ENCODE peak calls at places on chromosome 9, in five cellular contexts. One of them, this sample, is unnamed.

GRCh38 chr9:38689678-38690077 is 30.3 kb downstream of the FAM240B start:
- DNase-seq in neural progenitor cell: peak
- DNase-seq in PC-3: no peak
- DNase-seq in OCI-LY7: no peak
- DNase-seq in hepatocyte: peak
- DNase-seq in this sample: no peak

GRCh38 chr9:35798658-35799366 is 7.4 kb downstream of the NPR2 start:
- DNase-seq in neural progenitor cell: no peak
- DNase-seq in PC-3: peak
- DNase-seq in OCI-LY7: no peak
- DNase-seq in hepatocyte: peak
- DNase-seq in this sample: peak

GRCh38 chr9:119003218-119003617 is 366.0 kb downstream of the BRINP1 start:
- DNase-seq in neural progenitor cell: no peak
- DNase-seq in PC-3: no peak
- DNase-seq in OCI-LY7: no peak
- DNase-seq in hepatocyte: no peak
- DNase-seq in this sample: no peak

GRCh38 chr9:85040806-85041575 is 371.5 kb downstream of the NTRK2 start:
- DNase-seq in neural progenitor cell: no peak
- DNase-seq in PC-3: no peak
- DNase-seq in OCI-LY7: no peak
- DNase-seq in hepatocyte: no peak
- DNase-seq in this sample: no peak

GRCh38 chr9:75979362-75979761 is 88.9 kb downstream of the PCSK5 start:
- DNase-seq in neural progenitor cell: no peak
- DNase-seq in PC-3: no peak
- DNase-seq in OCI-LY7: peak
- DNase-seq in hepatocyte: no peak
- DNase-seq in this sample: no peak

GRCh38 chr9:2681981-2682380 is 35.3 kb upstream of the KCNV2 start:
- DNase-seq in neural progenitor cell: no peak
- DNase-seq in PC-3: no peak
- DNase-seq in OCI-LY7: no peak
- DNase-seq in hepatocyte: no peak
- DNase-seq in this sample: no peak

GRCh38 chr9:92097997-92098482 is 17.2 kb downstream of the SPTLC1 start:
- DNase-seq in neural progenitor cell: no peak
- DNase-seq in PC-3: no peak
- DNase-seq in OCI-LY7: no peak
- DNase-seq in hepatocyte: no peak
- DNase-seq in this sample: no peak

GRCh38 chr9:36623280-36623679 is 50.6 kb downstream of the MELK start:
- DNase-seq in neural progenitor cell: no peak
- DNase-seq in PC-3: peak
- DNase-seq in OCI-LY7: no peak
- DNase-seq in hepatocyte: no peak
- DNase-seq in this sample: no peak

GRCh38 chr9:76537150-76537646 is 78.2 kb downstream of the GCNT1 start:
- DNase-seq in neural progenitor cell: peak
- DNase-seq in PC-3: no peak
- DNase-seq in OCI-LY7: no peak
- DNase-seq in hepatocyte: no peak
- DNase-seq in this sample: no peak

GRCh38 chr9:38068616-38068865 is 486 bp downstream of the SHB start:
- DNase-seq in neural progenitor cell: no peak
- DNase-seq in PC-3: peak
- DNase-seq in OCI-LY7: peak
- DNase-seq in hepatocyte: peak
- DNase-seq in this sample: peak

GRCh38 chr9:72046593-72047456 is 13.6 kb downstream of the C9orf57 start:
- DNase-seq in neural progenitor cell: no peak
- DNase-seq in PC-3: no peak
- DNase-seq in OCI-LY7: no peak
- DNase-seq in hepatocyte: no peak
- DNase-seq in this sample: no peak

GRCh38 chr9:115944166-115944948 is 209.2 kb upstream of the PAPPA start:
- DNase-seq in neural progenitor cell: peak
- DNase-seq in PC-3: no peak
- DNase-seq in OCI-LY7: no peak
- DNase-seq in hepatocyte: peak
- DNase-seq in this sample: no peak

GRCh38 chr9:84397822-84398221 is 57.3 kb upstream of the SLC28A3 start:
- DNase-seq in neural progenitor cell: peak
- DNase-seq in PC-3: peak
- DNase-seq in OCI-LY7: no peak
- DNase-seq in hepatocyte: no peak
- DNase-seq in this sample: no peak

GRCh38 chr9:96038914-96039313 is 163.4 kb downstream of the ERCC6L2 start:
- DNase-seq in neural progenitor cell: no peak
- DNase-seq in PC-3: no peak
- DNase-seq in OCI-LY7: no peak
- DNase-seq in hepatocyte: no peak
- DNase-seq in this sample: no peak

GRCh38 chr9:110069326-110070248 is 138.4 kb downstream of the C9orf152 start:
- DNase-seq in neural progenitor cell: no peak
- DNase-seq in PC-3: peak
- DNase-seq in OCI-LY7: no peak
- DNase-seq in hepatocyte: no peak
- DNase-seq in this sample: no peak

GRCh38 chr9:83583151-83584014 is 39.6 kb upstream of the IDNK start:
- DNase-seq in neural progenitor cell: peak
- DNase-seq in PC-3: peak
- DNase-seq in OCI-LY7: peak
- DNase-seq in hepatocyte: peak
- DNase-seq in this sample: peak

GRCh38 chr9:131399972-131400371 is 6.1 kb downstream of the PRRC2B start:
- DNase-seq in neural progenitor cell: no peak
- DNase-seq in PC-3: no peak
- DNase-seq in OCI-LY7: no peak
- DNase-seq in hepatocyte: no peak
- DNase-seq in this sample: no peak

GRCh38 chr9:92668746-92669526 is 995 bp downstream of the IPPK start:
- DNase-seq in neural progenitor cell: peak
- DNase-seq in PC-3: peak
- DNase-seq in OCI-LY7: peak
- DNase-seq in hepatocyte: peak
- DNase-seq in this sample: peak

GRCh38 chr9:126222835-126223431 is 103.7 kb upstream of the MVB12B start:
- DNase-seq in neural progenitor cell: no peak
- DNase-seq in PC-3: no peak
- DNase-seq in OCI-LY7: no peak
- DNase-seq in hepatocyte: no peak
- DNase-seq in this sample: no peak

GRCh38 chr9:137575725-137576411 is 2.9 kb downstream of the DPH7 start:
- DNase-seq in neural progenitor cell: no peak
- DNase-seq in PC-3: no peak
- DNase-seq in OCI-LY7: peak
- DNase-seq in hepatocyte: no peak
- DNase-seq in this sample: peak

GRCh38 chr9:118059520-118060278 is 355.5 kb downstream of the TLR4 start:
- DNase-seq in neural progenitor cell: peak
- DNase-seq in PC-3: peak
- DNase-seq in OCI-LY7: peak
- DNase-seq in hepatocyte: peak
- DNase-seq in this sample: peak

GRCh38 chr9:114889802-114890224 is 40.6 kb downstream of the TNFSF8 start:
- DNase-seq in neural progenitor cell: no peak
- DNase-seq in PC-3: peak
- DNase-seq in OCI-LY7: peak
- DNase-seq in hepatocyte: no peak
- DNase-seq in this sample: peak

GRCh38 chr9:79233542-79233941 is 338.2 kb upstream of the TLE4 start:
- DNase-seq in neural progenitor cell: peak
- DNase-seq in PC-3: peak
- DNase-seq in OCI-LY7: peak
- DNase-seq in hepatocyte: peak
- DNase-seq in this sample: peak

GRCh38 chr9:6703898-6704639 is 53.7 kb upstream of the KDM4C start:
- DNase-seq in neural progenitor cell: peak
- DNase-seq in PC-3: peak
- DNase-seq in OCI-LY7: peak
- DNase-seq in hepatocyte: peak
- DNase-seq in this sample: peak

GRCh38 chr9:89614319-89614892 is 9.6 kb downstream of the GADD45G start:
- DNase-seq in neural progenitor cell: no peak
- DNase-seq in PC-3: no peak
- DNase-seq in OCI-LY7: no peak
- DNase-seq in hepatocyte: peak
- DNase-seq in this sample: no peak

GRCh38 chr9:138010274-138010800 is 132.8 kb downstream of the CACNA1B start:
- DNase-seq in neural progenitor cell: no peak
- DNase-seq in PC-3: no peak
- DNase-seq in OCI-LY7: no peak
- DNase-seq in hepatocyte: no peak
- DNase-seq in this sample: no peak

GRCh38 chr9:82363666-82364065 is 375.1 kb downstream of the SPATA31D1 start:
- DNase-seq in neural progenitor cell: no peak
- DNase-seq in PC-3: no peak
- DNase-seq in OCI-LY7: no peak
- DNase-seq in hepatocyte: no peak
- DNase-seq in this sample: no peak

GRCh38 chr9:6759114-6759977 is 1.6 kb downstream of the KDM4C start:
- DNase-seq in neural progenitor cell: no peak
- DNase-seq in PC-3: peak
- DNase-seq in OCI-LY7: peak
- DNase-seq in hepatocyte: peak
- DNase-seq in this sample: peak

GRCh38 chr9:130341839-130342713 is 76.5 kb downstream of the HMCN2 start:
- DNase-seq in neural progenitor cell: no peak
- DNase-seq in PC-3: no peak
- DNase-seq in OCI-LY7: no peak
- DNase-seq in hepatocyte: no peak
- DNase-seq in this sample: no peak

GRCh38 chr9:92735907-92736600 is 28.6 kb downstream of the BICD2 start:
- DNase-seq in neural progenitor cell: no peak
- DNase-seq in PC-3: no peak
- DNase-seq in OCI-LY7: no peak
- DNase-seq in hepatocyte: no peak
- DNase-seq in this sample: no peak

GRCh38 chr9:124202447-124202971 is 55.2 kb upstream of the NEK6 start:
- DNase-seq in neural progenitor cell: no peak
- DNase-seq in PC-3: no peak
- DNase-seq in OCI-LY7: peak
- DNase-seq in hepatocyte: no peak
- DNase-seq in this sample: peak

GRCh38 chr9:125807065-125807464 is 59.9 kb downstream of the PBX3 start:
- DNase-seq in neural progenitor cell: no peak
- DNase-seq in PC-3: no peak
- DNase-seq in OCI-LY7: no peak
- DNase-seq in hepatocyte: peak
- DNase-seq in this sample: no peak

DNA sequence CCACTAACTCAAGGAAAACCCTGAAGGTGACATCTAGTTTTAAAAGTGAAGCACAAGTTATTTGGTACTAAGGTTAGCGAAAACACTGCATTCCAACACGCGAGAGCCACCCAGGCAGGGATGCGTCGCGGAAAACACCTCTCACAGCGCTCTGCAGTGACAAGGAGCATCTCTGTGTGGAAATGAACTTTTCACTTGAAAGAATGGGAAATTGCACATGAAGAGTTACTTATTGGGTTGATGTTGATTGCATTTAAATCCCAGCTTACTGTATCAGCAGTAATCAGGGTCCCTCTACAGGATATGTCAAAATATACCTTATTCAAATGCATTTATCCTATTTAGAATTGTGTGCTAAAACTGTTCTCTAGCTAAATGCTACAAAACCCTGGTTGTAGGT is 144.4 kb downstream of the BNC2 start:
- DNase-seq in neural progenitor cell: peak
- DNase-seq in PC-3: peak
- DNase-seq in OCI-LY7: no peak
- DNase-seq in hepatocyte: peak
- DNase-seq in this sample: peak
- TF ChIP-seq EZH2phosphoT487 in neural progenitor cell: no peak
- TF ChIP-seq EZH2phosphoT487 in PC-3: no peak
- TF ChIP-seq EZH2phosphoT487 in OCI-LY7: no peak
- TF ChIP-seq EZH2phosphoT487 in hepatocyte: no peak
- TF ChIP-seq EZH2phosphoT487 in this sample: no peak

DNA sequence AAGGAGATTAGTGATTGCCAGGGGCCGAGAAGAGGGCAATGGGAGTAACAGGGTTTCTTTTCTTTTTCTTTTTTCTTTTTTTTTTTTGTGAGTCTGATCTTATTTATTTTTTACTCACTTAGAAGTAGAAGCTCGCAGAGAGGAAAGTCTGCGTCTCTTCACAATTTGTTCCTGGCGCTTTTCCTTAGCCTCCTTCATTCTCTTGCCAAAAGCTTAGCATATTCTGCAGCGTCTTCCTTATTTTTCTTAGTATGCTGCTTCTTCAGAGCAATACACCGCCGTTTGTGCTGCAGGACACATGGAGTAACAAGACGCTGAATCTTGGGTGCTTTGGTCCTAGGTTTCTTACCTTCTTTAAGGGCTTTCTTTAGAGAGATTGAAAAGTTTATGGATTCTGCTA is 30.3 kb upstream of the DENND4C start:
- DNase-seq in neural progenitor cell: no peak
- DNase-seq in PC-3: no peak
- DNase-seq in OCI-LY7: no peak
- DNase-seq in hepatocyte: no peak
- DNase-seq in this sample: no peak
- TF ChIP-seq EZH2phosphoT487 in neural progenitor cell: no peak
- TF ChIP-seq EZH2phosphoT487 in PC-3: no peak
- TF ChIP-seq EZH2phosphoT487 in OCI-LY7: no peak
- TF ChIP-seq EZH2phosphoT487 in hepatocyte: no peak
- TF ChIP-seq EZH2phosphoT487 in this sample: no peak

DNA sequence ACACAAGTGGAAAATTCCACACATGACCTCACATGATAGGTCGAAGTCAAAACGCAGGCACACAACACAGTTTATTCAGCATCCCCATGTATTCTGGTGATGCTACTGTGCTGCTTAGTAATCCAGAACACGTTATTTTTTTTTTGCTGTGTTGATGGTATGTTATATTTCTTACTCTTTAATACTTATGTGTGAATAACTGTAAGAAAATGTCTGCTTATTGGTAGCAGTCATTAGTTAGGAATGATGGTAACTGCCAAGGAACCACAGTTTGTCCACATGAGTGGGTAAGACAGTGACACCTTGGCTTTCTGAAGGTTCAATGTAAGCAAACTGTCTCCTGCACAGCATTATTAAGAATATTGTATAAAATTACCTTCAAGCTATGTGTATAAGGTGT is 107.7 kb upstream of the DAPK1 start:
- DNase-seq in neural progenitor cell: no peak
- DNase-seq in PC-3: no peak
- DNase-seq in OCI-LY7: no peak
- DNase-seq in hepatocyte: no peak
- DNase-seq in this sample: no peak
- TF ChIP-seq EZH2phosphoT487 in neural progenitor cell: no peak
- TF ChIP-seq EZH2phosphoT487 in PC-3: no peak
- TF ChIP-seq EZH2phosphoT487 in OCI-LY7: no peak
- TF ChIP-seq EZH2phosphoT487 in hepatocyte: no peak
- TF ChIP-seq EZH2phosphoT487 in this sample: no peak

DNA sequence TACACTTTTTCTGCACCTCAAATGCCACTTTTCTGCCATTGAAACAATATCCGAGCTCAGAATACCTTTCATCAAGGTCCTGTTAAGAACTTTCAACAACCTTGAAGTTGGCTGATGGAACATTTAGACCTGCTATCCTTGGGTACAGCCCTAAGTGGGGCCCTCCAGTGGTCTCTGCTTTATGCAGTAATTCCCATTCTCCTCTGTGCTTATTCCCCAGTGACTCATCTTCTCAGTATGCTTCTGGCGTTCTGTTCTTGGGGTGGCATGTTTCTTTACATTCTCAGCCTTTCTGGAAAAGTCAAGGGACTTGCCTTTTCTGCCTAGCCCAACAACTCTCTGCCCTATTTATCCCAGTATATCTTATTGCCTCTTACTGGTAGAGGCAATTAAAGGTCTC is 7.1 kb downstream of the ANP32B start:
- DNase-seq in neural progenitor cell: no peak
- DNase-seq in PC-3: peak
- DNase-seq in OCI-LY7: no peak
- DNase-seq in hepatocyte: peak
- DNase-seq in this sample: no peak
- TF ChIP-seq EZH2phosphoT487 in neural progenitor cell: no peak
- TF ChIP-seq EZH2phosphoT487 in PC-3: no peak
- TF ChIP-seq EZH2phosphoT487 in OCI-LY7: no peak
- TF ChIP-seq EZH2phosphoT487 in hepatocyte: no peak
- TF ChIP-seq EZH2phosphoT487 in this sample: no peak